ENCODE peak calls at places on chromosomes 16 and 17, in four cellular contexts. X, K, B and Y are unnamed samples.

GRCh38 chr16:64370112-64370511 is 751.8 kb downstream of the CDH11 start:
- DNase-seq in X (no peak), K (no peak), B (no peak), Y (no peak)

GRCh38 chr17:16439867-16440351 is 24.5 kb downstream of the TRPV2 start:
- DNase-seq in X (no peak), K (no peak), B (no peak), Y (no peak)

GRCh38 chr16:24700549-24701392 is 28.7 kb upstream of the TNRC6A start:
- DNase-seq in X (peak; percentile 59), K (no peak), B (peak; percentile 95), Y (peak; percentile 94)

GRCh38 chr17:21452377-21453143 is 76.4 kb downstream of the KCNJ12 start:
- DNase-seq in X (peak; percentile 61), K (no peak), B (peak; percentile 28), Y (peak; percentile 72)

GRCh38 chr17:49676276-49676868 is 1.5 kb downstream of the SPOP start:
- DNase-seq in X (no peak), K (no peak), B (no peak), Y (peak; percentile 9)

GRCh38 chr17:16818821-16819683 is 129.0 kb downstream of the CCDC144A start:
- DNase-seq in X (no peak), K (no peak), B (no peak), Y (no peak)

GRCh38 chr17:69012895-69013805 is 47.6 kb downstream of the ABCA9 start:
- DNase-seq in X (no peak), K (no peak), B (peak; percentile 32), Y (peak; percentile 12)

GRCh38 chr16:57299009-57299718 is 14.7 kb upstream of the PLLP start:
- DNase-seq in X (no peak), K (peak; percentile 49), B (peak; percentile 44), Y (peak; percentile 76)

GRCh38 chr17:8905256-8905778 is 37.8 kb upstream of the PIK3R6 start:
- DNase-seq in X (no peak), K (no peak), B (no peak), Y (no peak)

GRCh38 chr17:57062865-57063264 is 22.2 kb upstream of the AKAP1 start:
- DNase-seq in X (no peak), K (no peak), B (no peak), Y (no peak)

GRCh38 chr17:39270923-39271322 is 45.2 kb upstream of the STAC2 start:
- DNase-seq in X (no peak), K (no peak), B (no peak), Y (peak; percentile 83)

GRCh38 chr16:89924925-89925307 is 1.8 kb downstream of the TUBB3 start:
- DNase-seq in X (no peak), K (no peak), B (no peak), Y (no peak)

GRCh38 chr16:2840914-2841313 is 10.8 kb downstream of the ZG16B start:
- DNase-seq in X (no peak), K (no peak), B (no peak), Y (no peak)

GRCh38 chr17:69450857-69451410 is 36.4 kb downstream of the MAP2K6 start:
- DNase-seq in X (no peak), K (no peak), B (no peak), Y (no peak)

GRCh38 chr17:41758601-41759000 is 24.2 kb upstream of the HAP1 start:
- DNase-seq in X (no peak), K (no peak), B (no peak), Y (no peak)

GRCh38 chr17:36686123-36686669 is 84.8 kb downstream of the MRM1 start:
- DNase-seq in X (peak; percentile 41), K (no peak), B (no peak), Y (no peak)

GRCh38 chr16:48617104-48617503 is 7.1 kb upstream of the N4BP1 start:
- DNase-seq in X (no peak), K (no peak), B (no peak), Y (no peak)